ENCODE peak calls at places on chromosomes 2 and 18, in six cellular contexts. One of them, this sample, is unnamed.

GRCh38 chr2:230895536-230896345 is 29.3 kb downstream of the GPR55 start:
- DNase-seq in mammary epithelial cell: no peak
- DNase-seq in prostate gland: no peak
- DNase-seq in adrenal gland: no peak
- DNase-seq in tibial artery: peak; percentile 43
- DNase-seq in left ventricle myocardium inferior: no peak
- DNase-seq in this sample: no peak

GRCh38 chr2:172253190-172254052 is 150.7 kb upstream of the DLX2 start:
- DNase-seq in mammary epithelial cell: peak; percentile 99
- DNase-seq in prostate gland: peak; percentile 33
- DNase-seq in adrenal gland: peak; percentile 93
- DNase-seq in tibial artery: peak; percentile 72
- DNase-seq in left ventricle myocardium inferior: no peak
- DNase-seq in this sample: peak; percentile 25

GRCh38 chr2:54470241-54470938 is 14.3 kb downstream of the SPTBN1 start:
- DNase-seq in mammary epithelial cell: no peak
- DNase-seq in prostate gland: no peak
- DNase-seq in adrenal gland: no peak
- DNase-seq in tibial artery: no peak
- DNase-seq in left ventricle myocardium inferior: no peak
- DNase-seq in this sample: no peak

GRCh38 chr2:45177870-45178269 is 168.6 kb upstream of the SIX2 start:
- DNase-seq in mammary epithelial cell: peak; percentile 97
- DNase-seq in prostate gland: no peak
- DNase-seq in adrenal gland: no peak
- DNase-seq in tibial artery: no peak
- DNase-seq in left ventricle myocardium inferior: no peak
- DNase-seq in this sample: no peak

GRCh38 chr2:231883468-231883881 is 42.7 kb downstream of the NPPC start:
- DNase-seq in mammary epithelial cell: no peak
- DNase-seq in prostate gland: no peak
- DNase-seq in adrenal gland: peak; percentile 46
- DNase-seq in tibial artery: no peak
- DNase-seq in left ventricle myocardium inferior: no peak
- DNase-seq in this sample: no peak

GRCh38 chr2:9473308-9473984 is 905 bp upstream of the IAH1 start:
- DNase-seq in mammary epithelial cell: no peak
- DNase-seq in prostate gland: no peak
- DNase-seq in adrenal gland: no peak
- DNase-seq in tibial artery: no peak
- DNase-seq in left ventricle myocardium inferior: no peak
- DNase-seq in this sample: peak; percentile 33

GRCh38 chr2:223042704-223043118 is 9.3 kb upstream of the KCNE4 start:
- DNase-seq in mammary epithelial cell: peak; percentile 88
- DNase-seq in prostate gland: no peak
- DNase-seq in adrenal gland: no peak
- DNase-seq in tibial artery: no peak
- DNase-seq in left ventricle myocardium inferior: no peak
- DNase-seq in this sample: no peak

GRCh38 chr2:55865095-55865835 is 58.3 kb downstream of the EFEMP1 start:
- DNase-seq in mammary epithelial cell: peak; percentile 65
- DNase-seq in prostate gland: no peak
- DNase-seq in adrenal gland: no peak
- DNase-seq in tibial artery: no peak
- DNase-seq in left ventricle myocardium inferior: no peak
- DNase-seq in this sample: no peak

GRCh38 chr18:25349926-25350560 is 1.9 kb downstream of the ZNF521 start:
- DNase-seq in mammary epithelial cell: no peak
- DNase-seq in prostate gland: no peak
- DNase-seq in adrenal gland: peak; percentile 39
- DNase-seq in tibial artery: peak; percentile 68
- DNase-seq in left ventricle myocardium inferior: peak; percentile 42
- DNase-seq in this sample: no peak

GRCh38 chr2:234328444-234328990 is 168.4 kb downstream of the ARL4C start:
- DNase-seq in mammary epithelial cell: no peak
- DNase-seq in prostate gland: no peak
- DNase-seq in adrenal gland: no peak
- DNase-seq in tibial artery: no peak
- DNase-seq in left ventricle myocardium inferior: no peak
- DNase-seq in this sample: no peak

GRCh38 chr2:191643425-191643824 is 34.5 kb upstream of the NABP1 start:
- DNase-seq in mammary epithelial cell: no peak
- DNase-seq in prostate gland: peak; percentile 31
- DNase-seq in adrenal gland: no peak
- DNase-seq in tibial artery: no peak
- DNase-seq in left ventricle myocardium inferior: no peak
- DNase-seq in this sample: no peak

GRCh38 chr2:173099804-173100203 is 24.2 kb downstream of the MAP3K20 start:
- DNase-seq in mammary epithelial cell: no peak
- DNase-seq in prostate gland: no peak
- DNase-seq in adrenal gland: no peak
- DNase-seq in tibial artery: no peak
- DNase-seq in left ventricle myocardium inferior: no peak
- DNase-seq in this sample: no peak

GRCh38 chr18:75248426-75249191 is 38.0 kb downstream of the TSHZ1 start:
- DNase-seq in mammary epithelial cell: peak; percentile 24
- DNase-seq in prostate gland: no peak
- DNase-seq in adrenal gland: no peak
- DNase-seq in tibial artery: no peak
- DNase-seq in left ventricle myocardium inferior: no peak
- DNase-seq in this sample: no peak

GRCh38 chr2:151619337-151619989 is 114.8 kb downstream of the NEB start:
- DNase-seq in mammary epithelial cell: no peak
- DNase-seq in prostate gland: no peak
- DNase-seq in adrenal gland: peak; percentile 33
- DNase-seq in tibial artery: no peak
- DNase-seq in left ventricle myocardium inferior: no peak
- DNase-seq in this sample: no peak

GRCh38 chr18:77073336-77074093 is 59.1 kb downstream of the MBP start:
- DNase-seq in mammary epithelial cell: no peak
- DNase-seq in prostate gland: no peak
- DNase-seq in adrenal gland: no peak
- DNase-seq in tibial artery: no peak
- DNase-seq in left ventricle myocardium inferior: no peak
- DNase-seq in this sample: no peak
- H3K4me1 ChIP-seq in mammary epithelial cell: peaks cover 20% of the 10 kb centered on the region
- H3K4me1 ChIP-seq in prostate gland: no peaks in the 10 kb centered on the region
- H3K4me1 ChIP-seq in adrenal gland: no peaks in the 10 kb centered on the region
- H3K4me1 ChIP-seq in tibial artery: peaks cover 20% of the 10 kb centered on the region
- H3K4me1 ChIP-seq in left ventricle myocardium inferior: peaks cover 75% of the 10 kb centered on the region
- H3K4me1 ChIP-seq in this sample: peaks cover 44% of the 10 kb centered on the region

GRCh38 chr2:46937457-46937856 is 21.9 kb upstream of the MCFD2 start:
- DNase-seq in mammary epithelial cell: no peak
- DNase-seq in prostate gland: no peak
- DNase-seq in adrenal gland: no peak
- DNase-seq in tibial artery: no peak
- DNase-seq in left ventricle myocardium inferior: no peak
- DNase-seq in this sample: no peak
- TF ChIP-seq CTCF in mammary epithelial cell: peak; percentile 46
- TF ChIP-seq CTCF in prostate gland: peak; percentile 25
- TF ChIP-seq CTCF in adrenal gland: peak; percentile 42
- TF ChIP-seq CTCF in tibial artery: peak; percentile 29
- TF ChIP-seq CTCF in left ventricle myocardium inferior: peak; percentile 2
- TF ChIP-seq CTCF in this sample: no peak

GRCh38 chr2:186304064-186304463 is 182.0 kb upstream of the ZC3H15 start:
- DNase-seq in mammary epithelial cell: no peak
- DNase-seq in prostate gland: no peak
- DNase-seq in adrenal gland: no peak
- DNase-seq in tibial artery: no peak
- DNase-seq in left ventricle myocardium inferior: no peak
- DNase-seq in this sample: no peak

GRCh38 chr2:186307871-186308270 is 178.2 kb upstream of the ZC3H15 start:
- DNase-seq in mammary epithelial cell: peak; percentile 9
- DNase-seq in prostate gland: no peak
- DNase-seq in adrenal gland: no peak
- DNase-seq in tibial artery: no peak
- DNase-seq in left ventricle myocardium inferior: no peak
- DNase-seq in this sample: no peak

GRCh38 chr2:186309901-186310300 is 176.2 kb upstream of the ZC3H15 start:
- DNase-seq in mammary epithelial cell: peak; percentile 8
- DNase-seq in prostate gland: no peak
- DNase-seq in adrenal gland: peak; percentile 89
- DNase-seq in tibial artery: no peak
- DNase-seq in left ventricle myocardium inferior: no peak
- DNase-seq in this sample: no peak

GRCh38 chr2:186308347-186308746 is 177.7 kb upstream of the ZC3H15 start:
- DNase-seq in mammary epithelial cell: peak; percentile 59
- DNase-seq in prostate gland: no peak
- DNase-seq in adrenal gland: peak; percentile 34
- DNase-seq in tibial artery: no peak
- DNase-seq in left ventricle myocardium inferior: no peak
- DNase-seq in this sample: no peak

DNA sequence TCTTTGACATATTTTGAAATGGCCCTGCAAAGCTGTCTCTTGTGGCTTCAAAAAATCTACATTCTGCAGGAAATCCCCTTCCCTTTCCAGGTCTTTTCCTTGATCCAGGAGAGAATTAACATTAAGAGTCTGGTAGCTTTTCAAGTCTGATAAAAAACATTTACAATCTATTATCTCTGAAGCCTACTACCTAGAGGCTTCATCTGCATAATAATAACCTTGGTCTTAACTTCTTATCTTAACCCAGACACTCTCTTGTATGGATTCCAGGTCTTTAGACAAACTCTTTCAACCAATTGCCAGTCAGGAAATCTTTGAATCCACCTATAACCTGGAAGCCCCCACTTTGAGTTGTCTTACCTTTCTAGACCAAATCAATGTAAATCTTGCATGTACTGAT is 179.3 kb upstream of the ZC3H15 start:
- DNase-seq in mammary epithelial cell: no peak
- DNase-seq in prostate gland: no peak
- DNase-seq in adrenal gland: no peak
- DNase-seq in tibial artery: no peak
- DNase-seq in left ventricle myocardium inferior: no peak
- DNase-seq in this sample: no peak
- H3K4me1 ChIP-seq in mammary epithelial cell: peaks cover 3% of the 10 kb centered on the region
- H3K4me1 ChIP-seq in prostate gland: no peaks in the 10 kb centered on the region
- H3K4me1 ChIP-seq in adrenal gland: peaks cover 9% of the 10 kb centered on the region
- H3K4me1 ChIP-seq in tibial artery: no peaks in the 10 kb centered on the region
- H3K4me1 ChIP-seq in left ventricle myocardium inferior: no peaks in the 10 kb centered on the region
- H3K4me1 ChIP-seq in this sample: no peaks in the 10 kb centered on the region

GRCh38 chr2:7882296-7882695 is 799.6 kb upstream of the ID2 start:
- DNase-seq in mammary epithelial cell: no peak
- DNase-seq in prostate gland: no peak
- DNase-seq in adrenal gland: no peak
- DNase-seq in tibial artery: no peak
- DNase-seq in left ventricle myocardium inferior: no peak
- DNase-seq in this sample: no peak
- TF ChIP-seq CTCF in mammary epithelial cell: no peak
- TF ChIP-seq CTCF in prostate gland: no peak
- TF ChIP-seq CTCF in adrenal gland: no peak
- TF ChIP-seq CTCF in tibial artery: no peak
- TF ChIP-seq CTCF in left ventricle myocardium inferior: no peak
- TF ChIP-seq CTCF in this sample: no peak

DNA sequence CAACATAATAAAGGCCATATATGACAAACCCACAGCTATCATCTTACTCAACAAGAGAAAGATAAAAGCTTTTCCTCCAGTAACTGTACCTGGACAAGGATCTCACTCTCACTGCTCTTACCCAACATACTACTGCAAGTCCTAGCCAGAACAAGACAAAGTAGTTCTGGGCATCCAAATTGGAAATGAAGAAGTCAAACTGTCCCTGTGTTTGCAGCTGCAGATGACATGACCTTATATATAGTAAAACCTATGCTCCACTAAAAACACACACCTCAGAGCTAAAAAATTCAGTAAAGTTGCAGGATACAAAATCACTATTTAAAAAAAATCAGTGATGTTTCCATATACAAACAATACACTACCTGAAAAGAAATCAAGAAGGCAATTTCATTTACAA is 32.2 kb downstream of the USP34 start:
- DNase-seq in mammary epithelial cell: no peak
- DNase-seq in prostate gland: no peak
- DNase-seq in adrenal gland: no peak
- DNase-seq in tibial artery: no peak
- DNase-seq in left ventricle myocardium inferior: no peak
- DNase-seq in this sample: no peak
- H3K4me1 ChIP-seq in mammary epithelial cell: no peaks in the 10 kb centered on the region
- H3K4me1 ChIP-seq in prostate gland: no peaks in the 10 kb centered on the region
- H3K4me1 ChIP-seq in adrenal gland: peaks cover 21% of the 10 kb centered on the region
- H3K4me1 ChIP-seq in tibial artery: peaks cover 55% of the 10 kb centered on the region
- H3K4me1 ChIP-seq in left ventricle myocardium inferior: peaks cover 86% of the 10 kb centered on the region
- H3K4me1 ChIP-seq in this sample: peaks cover 80% of the 10 kb centered on the region

GRCh38 chr2:69013123-69013836 is at the start of gene ANTXR1:
- DNase-seq in mammary epithelial cell: peak; percentile 75
- DNase-seq in prostate gland: peak; percentile 27
- DNase-seq in adrenal gland: peak; percentile 74
- DNase-seq in tibial artery: peak; percentile 81
- DNase-seq in left ventricle myocardium inferior: peak; percentile 22
- DNase-seq in this sample: peak; percentile 32
- TF ChIP-seq CTCF in mammary epithelial cell: no peak
- TF ChIP-seq CTCF in prostate gland: no peak
- TF ChIP-seq CTCF in adrenal gland: no peak
- TF ChIP-seq CTCF in tibial artery: no peak
- TF ChIP-seq CTCF in left ventricle myocardium inferior: peak; percentile 26
- TF ChIP-seq CTCF in this sample: no peak

GRCh38 chr2:159903404-159904126 is 105.6 kb upstream of the CD302 start:
- DNase-seq in mammary epithelial cell: no peak
- DNase-seq in prostate gland: no peak
- DNase-seq in adrenal gland: no peak
- DNase-seq in tibial artery: peak; percentile 70
- DNase-seq in left ventricle myocardium inferior: no peak
- DNase-seq in this sample: no peak
- H3K4me1 ChIP-seq in mammary epithelial cell: peaks cover 15% of the 10 kb centered on the region
- H3K4me1 ChIP-seq in prostate gland: peaks cover 5% of the 10 kb centered on the region
- H3K4me1 ChIP-seq in adrenal gland: no peaks in the 10 kb centered on the region
- H3K4me1 ChIP-seq in tibial artery: peaks cover 10% of the 10 kb centered on the region
- H3K4me1 ChIP-seq in left ventricle myocardium inferior: peaks cover 16% of the 10 kb centered on the region
- H3K4me1 ChIP-seq in this sample: no peaks in the 10 kb centered on the region